ENCODE peak calls at places on chromosomes 12 and 14, in eight cellular contexts. R, D, N, Y, B, C, L and A are unnamed samples.

GRCh38 chr12:27083861-27084271 is 1.5 kb upstream of the C12orf71 start:
- DNase-seq in R (no peak), D (no peak), N (no peak), Y (no peak), B (no peak), C (no peak), L (no peak), A (peak; percentile 67)

GRCh38 chr12:29730481-29730880 is 53.3 kb downstream of the TMTC1 start:
- DNase-seq in R (no peak), D (no peak), N (no peak), Y (no peak), B (no peak), C (no peak), L (peak; percentile 3), A (no peak)

GRCh38 chr12:93827669-93828068 is 150.5 kb downstream of the CRADD start:
- DNase-seq in R (no peak), D (no peak), N (no peak), Y (no peak), B (no peak), C (no peak), L (no peak), A (no peak)

GRCh38 chr12:89750821-89751227 is 42.2 kb upstream of the ATP2B1 start:
- DNase-seq in R (no peak), D (no peak), N (no peak), Y (no peak), B (no peak), C (no peak), L (no peak), A (no peak)

GRCh38 chr12:124341645-124342069 is 46.8 kb downstream of the RFLNA start:
- DNase-seq in R (no peak), D (no peak), N (no peak), Y (no peak), B (no peak), C (no peak), L (no peak), A (no peak)

GRCh38 chr14:68633131-68633991 is 159.5 kb downstream of the ZFP36L1 start:
- DNase-seq in R (no peak), D (no peak), N (peak; percentile 29), Y (no peak), B (peak; percentile 67), C (no peak), L (no peak), A (peak; percentile 22)

GRCh38 chr12:132384916-132385315 is 55.5 kb upstream of the GALNT9 start:
- DNase-seq in R (no peak), D (no peak), N (no peak), Y (no peak), B (no peak), C (no peak), L (no peak), A (no peak)

GRCh38 chr12:1741154-1741949 is 50.5 kb downstream of the ADIPOR2 start:
- DNase-seq in R (no peak), D (no peak), N (no peak), Y (no peak), B (no peak), C (no peak), L (no peak), A (no peak)

GRCh38 chr14:102798926-102799325 is 21.7 kb downstream of the TRAF3 start:
- DNase-seq in R (no peak), D (no peak), N (no peak), Y (no peak), B (no peak), C (no peak), L (no peak), A (no peak)

GRCh38 chr14:91896419-91896818 is 29.1 kb upstream of the TC2N start:
- DNase-seq in R (no peak), D (no peak), N (no peak), Y (no peak), B (no peak), C (no peak), L (no peak), A (no peak)

GRCh38 chr12:78060186-78060585 is 229.5 kb downstream of the NAV3 start:
- DNase-seq in R (no peak), D (no peak), N (no peak), Y (no peak), B (no peak), C (no peak), L (no peak), A (peak; percentile 84)

GRCh38 chr14:51554339-51554920 is 97.3 kb upstream of the FRMD6 start:
- DNase-seq in R (no peak), D (no peak), N (no peak), Y (no peak), B (no peak), C (no peak), L (no peak), A (peak; percentile 84)

GRCh38 chr12:55934773-55935172 is 3.8 kb downstream of the DGKA start:
- DNase-seq in R (no peak), D (no peak), N (no peak), Y (no peak), B (no peak), C (no peak), L (no peak), A (no peak)

GRCh38 chr14:58488550-58488949 is 61.0 kb downstream of the KIAA0586 start:
- DNase-seq in R (no peak), D (no peak), N (no peak), Y (no peak), B (no peak), C (no peak), L (no peak), A (peak; percentile 48)